ENCODE peak calls at places on chromosomes 13 and 19, in five cellular contexts. C is progenitor cell of endocrine pancreas; K is CD4-positive, alpha-beta T cell; N is fibroblast of pulmonary artery; F is AG09319. W is an unnamed sample.

GRCh38 chr19:18100710-18101109 is 3.1 kb downstream of the MAST3 start:
- DNase-seq in N (no peak), C (no peak), K (no peak), F (no peak), W (peak)

GRCh38 chr19:48469056-48469881 is at the start of gene CYTH2:
- DNase-seq in F (peak), C (peak), N (peak), K (peak), W (peak)

GRCh38 chr19:42108527-42109389 is 23.5 kb downstream of the POU2F2 start:
- DNase-seq in N (peak), C (peak), K (peak), F (peak), W (peak)

GRCh38 chr19:7494416-7495098 is 5.7 kb upstream of the PEX11G start:
- DNase-seq in K (no peak), C (no peak), F (no peak), N (peak), W (peak)

GRCh38 chr13:29676941-29677452 is 81.5 kb upstream of the SLC7A1 start:
- DNase-seq in N (no peak), K (no peak), C (no peak), F (no peak), W (no peak)

GRCh38 chr13:94620286-94620896 is 18.7 kb downstream of the GPR180 start:
- DNase-seq in F (no peak), N (peak), C (no peak), K (no peak), W (peak)

GRCh38 chr19:49559443-49559842 is 20.9 kb downstream of the NOSIP start:
- DNase-seq in K (no peak), C (no peak), N (no peak), F (no peak), W (no peak)

GRCh38 chr13:49494645-49495044 is 1.1 kb upstream of the PHF11 start:
- DNase-seq in K (no peak), N (no peak), F (no peak), C (no peak), W (no peak)

GRCh38 chr19:45347570-45348366 is 7.2 kb downstream of the KLC3 start:
- DNase-seq in C (no peak), N (no peak), K (no peak), F (no peak), W (no peak)

GRCh38 chr19:58460039-58460438 is 6.8 kb upstream of the ZNF324 start:
- DNase-seq in K (no peak), N (no peak), F (no peak), C (no peak), W (no peak)

GRCh38 chr13:95677564-95678386 is 836 bp downstream of the DNAJC3 start:
- DNase-seq in C (no peak), F (no peak), K (no peak), N (peak), W (no peak)

GRCh38 chr19:17005000-17005399 is 21.6 kb downstream of the CPAMD8 start:
- DNase-seq in N (no peak), K (no peak), C (no peak), F (no peak), W (no peak)

GRCh38 chr19:19211499-19212432 is at the start of gene NCAN:
- DNase-seq in K (no peak), N (no peak), C (no peak), F (no peak), W (peak)

GRCh38 chr13:53204598-53204997 is 176.0 kb downstream of the OLFM4 start:
- DNase-seq in K (no peak), C (no peak), F (no peak), N (no peak), W (no peak)

GRCh38 chr13:31587696-31588266 is 151.5 kb upstream of the RXFP2 start:
- DNase-seq in F (no peak), K (no peak), N (peak), C (no peak), W (no peak)

GRCh38 chr19:50949792-50950320 is 3.0 kb downstream of the KLK5 start:
- DNase-seq in F (no peak), N (no peak), K (no peak), C (no peak), W (no peak)

GRCh38 chr13:76969488-76970365 is 21.4 kb downstream of the ACOD1 start:
- DNase-seq in N (no peak), K (no peak), F (no peak), C (no peak), W (no peak)

GRCh38 chr13:29801737-29802305 is 48.6 kb downstream of the UBL3 start:
- DNase-seq in N (peak), F (no peak), K (no peak), C (no peak), W (no peak)

GRCh38 chr13:40941581-40941980 is 77.5 kb downstream of the ELF1 start:
- DNase-seq in K (no peak), F (no peak), N (no peak), C (no peak), W (no peak)

GRCh38 chr13:31767175-31767900 is 28.0 kb downstream of the RXFP2 start:
- DNase-seq in F (peak), N (peak), C (no peak), K (no peak), W (no peak)

GRCh38 chr19:19642506-19643157 is 825 bp downstream of the GMIP start:
- DNase-seq in C (no peak), K (no peak), F (no peak), N (no peak), W (no peak)

GRCh38 chr19:38551450-38551813 is 66.3 kb downstream of the MAP4K1 start:
- DNase-seq in K (no peak), F (no peak), C (no peak), N (no peak), W (no peak)

GRCh38 chr13:108734676-108735075 is 105.3 kb downstream of the MYO16 start:
- DNase-seq in N (no peak), K (no peak), F (no peak), C (no peak), W (no peak)

DNA sequence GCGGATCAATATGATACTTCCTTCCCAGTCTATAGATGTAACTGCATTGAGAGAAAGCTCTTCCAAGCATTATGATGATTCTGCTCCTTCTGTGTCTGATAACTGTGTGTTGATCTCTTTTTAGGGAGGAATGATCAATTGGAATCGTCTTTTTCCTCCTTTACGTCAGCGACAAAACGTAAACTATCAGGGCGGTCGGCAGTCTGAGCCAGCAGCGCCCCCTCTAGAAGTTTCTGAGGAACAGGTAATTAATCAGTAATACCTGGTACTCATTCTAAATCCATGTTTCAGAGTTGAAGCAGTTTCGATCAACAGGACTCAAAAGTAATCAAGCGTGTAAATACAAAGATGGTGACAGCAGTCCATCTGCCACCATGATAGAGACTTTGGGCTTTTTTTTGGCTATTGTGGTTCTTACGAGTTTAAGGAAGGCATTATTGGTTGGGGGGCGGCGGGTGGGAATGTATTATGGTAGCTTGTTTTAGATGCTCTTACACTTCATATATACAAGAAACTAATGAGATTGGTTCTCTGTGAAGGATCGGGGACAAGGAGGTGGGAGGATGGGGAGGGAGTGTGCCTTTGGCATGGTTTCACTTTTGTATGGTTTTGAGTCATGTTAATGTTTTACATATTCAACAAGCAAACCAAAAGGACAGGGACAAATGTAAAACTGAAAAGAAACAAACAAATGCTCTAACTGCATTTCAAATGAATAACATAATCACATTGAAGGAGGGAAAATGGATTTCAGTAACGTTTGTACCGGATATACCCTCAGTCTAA is 60.7 kb upstream of the GPR183 start:
- DNase-seq in K (no peak), F (no peak), N (no peak), C (no peak), W (no peak)
- TF ChIP-seq CTCF in K (no peak), F (no peak), N (no peak), C (no peak), W (no peak)

DNA sequence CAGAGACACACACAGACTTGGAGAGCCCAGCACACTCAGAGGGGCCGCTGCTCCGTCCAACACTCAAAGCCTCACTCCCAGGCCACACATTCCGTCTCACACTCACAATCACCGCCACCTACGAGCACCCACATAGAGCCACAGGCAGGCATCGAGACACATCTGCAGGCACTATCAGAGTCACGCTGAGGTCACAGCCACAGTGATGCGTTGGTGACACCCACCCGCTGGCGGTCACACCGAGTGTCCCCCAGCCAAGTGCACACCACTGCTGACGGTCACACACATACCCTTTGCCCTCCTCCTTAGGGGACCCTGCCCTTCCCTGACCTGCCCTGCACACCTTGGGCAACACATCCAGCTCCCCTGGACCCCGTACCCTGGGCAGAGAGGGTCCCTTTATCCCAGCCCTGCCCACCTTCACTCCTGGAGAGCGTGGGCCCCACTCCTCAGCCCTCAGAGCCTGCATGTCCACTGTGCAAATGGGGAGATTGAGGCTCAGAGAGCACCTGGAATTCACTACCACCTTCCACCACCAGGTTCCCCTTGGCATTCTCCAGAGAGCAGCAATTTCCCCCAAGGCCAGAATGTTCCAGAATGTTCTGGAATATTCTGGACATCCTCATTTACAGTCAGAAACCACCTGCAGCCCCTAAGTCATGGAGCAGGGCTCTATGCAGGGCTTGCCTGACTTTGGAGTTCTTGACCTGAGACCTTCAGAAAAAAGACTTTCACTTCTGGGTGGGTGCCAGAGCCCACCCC is 5.4 kb downstream of the FUT5 start:
- DNase-seq in K (no peak), C (no peak), F (no peak), N (no peak), W (no peak)
- TF ChIP-seq CTCF in K (no peak), C (peak), F (no peak), N (peak), W (peak)

GRCh38 chr19:3250675-3251074 is 26.2 kb downstream of the CELF5 start:
- DNase-seq in K (peak), N (peak), C (no peak), F (no peak), W (no peak)

GRCh38 chr19:3254520-3254919 is 30.1 kb downstream of the CELF5 start:
- DNase-seq in C (no peak), F (no peak), K (no peak), N (no peak), W (no peak)

GRCh38 chr19:3251229-3251628 is 26.8 kb downstream of the CELF5 start:
- DNase-seq in F (no peak), C (no peak), K (no peak), N (no peak), W (no peak)

GRCh38 chr19:3252650-3253049 is 28.2 kb downstream of the CELF5 start:
- DNase-seq in N (no peak), K (no peak), F (no peak), C (no peak), W (no peak)

DNA sequence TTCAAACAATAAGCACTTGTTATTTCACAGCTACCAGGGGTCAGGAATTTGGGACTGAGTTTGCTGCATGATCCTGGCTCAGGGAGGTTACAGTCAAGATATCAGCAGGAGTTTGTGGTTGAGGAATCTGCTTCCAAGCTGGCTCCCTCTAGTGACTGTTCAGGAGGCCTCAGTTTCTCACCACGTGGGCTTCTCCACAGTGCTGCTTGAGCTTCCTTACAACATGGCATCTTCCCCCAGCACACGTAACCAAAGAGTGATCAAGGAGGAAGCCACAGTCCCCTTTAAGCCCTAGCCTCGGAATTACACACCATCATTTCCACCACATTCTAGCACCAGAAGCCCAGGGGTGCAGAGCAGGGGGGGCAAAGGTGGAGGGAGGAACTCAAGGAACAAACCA is 28.8 kb downstream of the CELF5 start:
- DNase-seq in K (no peak), N (no peak), F (no peak), C (no peak), W (no peak)
- TF ChIP-seq CTCF in K (no peak), N (no peak), F (no peak), C (no peak), W (no peak)

GRCh38 chr19:36528194-36528920 is at the start of gene ZNF260:
- DNase-seq in K (peak), N (peak), F (peak), C (peak), W (peak)
- TF ChIP-seq CTCF in K (no peak), N (no peak), F (no peak), C (no peak), W (no peak)

GRCh38 chr13:37602743-37603381 is 4.3 kb upstream of the POSTN start:
- DNase-seq in N (peak), F (no peak), K (no peak), C (no peak), W (no peak)
- TF ChIP-seq CTCF in N (peak), F (peak), K (no peak), C (peak), W (peak)

DNA sequence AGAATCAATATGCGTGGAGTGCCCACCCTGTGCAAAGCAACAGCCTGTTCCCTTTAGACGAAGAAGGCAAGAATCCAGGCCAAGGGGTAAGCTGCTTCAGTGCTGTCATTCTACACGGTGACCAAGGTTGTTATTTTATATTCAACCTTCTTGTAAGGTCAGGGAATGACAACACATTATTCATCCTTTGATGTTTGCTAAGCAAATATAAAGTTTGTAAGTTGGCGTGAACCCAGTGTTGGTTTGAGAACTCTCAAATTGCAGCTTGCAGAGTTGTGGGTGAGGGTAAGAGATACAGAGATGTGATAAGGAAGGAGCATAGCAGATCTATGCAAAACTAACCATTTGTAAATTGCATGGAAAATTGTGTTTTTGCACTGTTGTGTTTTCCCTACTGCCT is 436.7 kb downstream of the FGF9 start:
- DNase-seq in K (no peak), N (no peak), F (no peak), C (no peak), W (no peak)
- TF ChIP-seq CTCF in K (no peak), N (no peak), F (no peak), C (no peak), W (no peak)

GRCh38 chr13:110867380-110867779 is 47.5 kb downstream of the ANKRD10 start:
- DNase-seq in F (no peak), C (no peak), N (no peak), K (no peak), W (no peak)

GRCh38 chr13:110868631-110869165 is 46.2 kb downstream of the ANKRD10 start:
- DNase-seq in N (no peak), C (no peak), K (no peak), F (no peak), W (no peak)

GRCh38 chr13:110869231-110869804 is 45.6 kb downstream of the ANKRD10 start:
- DNase-seq in K (no peak), C (no peak), F (no peak), N (no peak), W (no peak)

GRCh38 chr13:110872034-110872767 is 42.7 kb downstream of the ANKRD10 start:
- DNase-seq in F (no peak), K (no peak), C (no peak), N (no peak), W (no peak)

GRCh38 chr13:110869805-110870706 is 44.8 kb downstream of the ANKRD10 start:
- DNase-seq in F (peak), K (no peak), N (peak), C (no peak), W (no peak)
- TF ChIP-seq CTCF in F (no peak), K (no peak), N (no peak), C (no peak), W (no peak)

GRCh38 chr13:110107568-110108347 is 199.2 kb downstream of the COL4A1 start:
- DNase-seq in K (no peak), C (no peak), N (no peak), F (no peak), W (no peak)
- TF ChIP-seq CTCF in K (no peak), C (peak), N (peak), F (no peak), W (no peak)

DNA sequence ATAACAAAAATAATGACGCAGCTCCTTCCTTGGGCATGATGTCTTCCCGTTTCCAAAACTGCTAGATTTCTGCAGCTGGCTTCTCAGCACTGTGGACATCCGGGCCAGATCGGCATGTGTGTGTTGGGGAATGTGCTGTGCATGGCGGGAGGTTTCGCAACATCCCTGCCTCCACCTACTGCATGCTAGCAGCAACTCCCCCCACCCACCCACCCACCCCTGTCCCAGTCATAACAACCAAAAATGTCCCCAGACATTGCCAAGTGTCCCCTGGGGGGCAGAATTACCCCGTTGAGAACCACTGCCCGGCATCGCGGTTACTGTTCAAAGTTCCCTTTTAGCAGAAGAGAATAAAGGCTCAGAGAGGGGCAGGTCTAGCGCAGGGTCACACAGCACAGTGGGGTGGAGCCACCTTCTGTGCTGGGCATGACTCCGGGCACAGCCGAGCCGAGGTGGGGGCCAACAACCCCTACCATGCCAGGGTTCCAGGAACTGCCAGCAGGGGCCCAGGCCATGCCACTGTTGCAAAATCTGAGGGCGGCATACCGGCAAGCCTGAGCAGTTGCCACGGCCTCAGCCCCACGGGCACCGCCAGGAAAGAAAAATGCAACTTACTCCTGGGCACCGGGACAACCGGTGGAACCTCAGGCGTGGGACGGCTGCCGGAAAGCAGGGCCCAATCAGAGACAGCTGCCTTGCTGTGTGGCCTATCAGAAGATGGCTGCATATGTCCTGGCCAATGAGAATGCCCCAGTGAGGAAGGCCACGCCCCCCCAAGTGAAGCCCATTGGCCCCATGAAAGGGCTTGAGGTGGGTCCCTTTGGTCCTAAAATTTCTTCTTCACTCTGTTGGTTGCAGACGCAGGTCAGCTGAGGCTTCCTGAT is 22.5 kb upstream of the NFIC start:
- DNase-seq in N (peak), C (no peak), F (peak), K (no peak), W (no peak)
- TF ChIP-seq CTCF in N (no peak), C (no peak), F (no peak), K (no peak), W (no peak)